ENCODE peak calls at places on chromosome 1, in five cellular contexts. V is PC-3, X is PC-9, F is GM23248, W is MM.1S. U is an unnamed sample. For H3F3A, the result is how much of the 10 kb centered on the place peaks cover.

GRCh38 chr1:47507921-47508894 is 70.4 kb downstream of the FOXD2 start:
- DNase-seq in V (peak), X (no peak), F (peak), W (no peak), U (peak)

GRCh38 chr1:247906504-247907047 is 11.2 kb downstream of the OR2W3 start:
- DNase-seq in F (peak), W (peak), X (peak), V (peak), U (peak)

GRCh38 chr1:11790880-11791715 is 14.7 kb downstream of the MTHFR start:
- DNase-seq in X (no peak), W (no peak), F (peak), V (peak), U (no peak)

GRCh38 chr1:183234660-183235476 is 48.8 kb downstream of the LAMC2 start:
- DNase-seq in V (peak), W (no peak), X (peak), F (peak), U (peak)

GRCh38 chr1:242731446-242731845 is 206.9 kb upstream of the PLD5 start:
- DNase-seq in X (no peak), F (no peak), W (no peak), V (no peak), U (no peak)

GRCh38 chr1:183279835-183280234 is 93.8 kb downstream of the LAMC2 start:
- DNase-seq in V (peak), X (peak), F (peak), W (no peak), U (no peak)

GRCh38 chr1:180358649-180359048 is 128.6 kb downstream of the LHX4 start:
- DNase-seq in X (no peak), V (no peak), F (no peak), W (no peak), U (no peak)

GRCh38 chr1:46401964-46402626 is 8.0 kb downstream of the FAAH start:
- DNase-seq in W (no peak), F (peak), V (peak), X (peak), U (peak)

GRCh38 chr1:109466440-109467300 is at the start of gene SYPL2:
- DNase-seq in V (no peak), F (peak), X (no peak), W (no peak), U (peak)

GRCh38 chr1:41305576-41306365 is 55.5 kb upstream of the FOXO6 start:
- DNase-seq in W (no peak), F (no peak), V (no peak), X (no peak), U (peak)

GRCh38 chr1:227038401-227038800 is 98.3 kb downstream of the COQ8A start:
- DNase-seq in F (peak), X (no peak), V (peak), W (no peak), U (no peak)

GRCh38 chr1:31869473-31869872 is 53.7 kb upstream of the SPOCD1 start:
- DNase-seq in X (no peak), W (no peak), V (no peak), F (no peak), U (no peak)

GRCh38 chr1:31875636-31876236 is 59.9 kb upstream of the SPOCD1 start:
- DNase-seq in X (no peak), F (no peak), W (no peak), V (no peak), U (no peak)

GRCh38 chr1:31870086-31870736 is 54.4 kb upstream of the SPOCD1 start:
- DNase-seq in V (no peak), F (no peak), X (no peak), W (no peak), U (no peak)

GRCh38 chr1:31871703-31872102 is 55.9 kb upstream of the SPOCD1 start:
- DNase-seq in W (no peak), X (no peak), V (no peak), F (no peak), U (no peak)

DNA sequence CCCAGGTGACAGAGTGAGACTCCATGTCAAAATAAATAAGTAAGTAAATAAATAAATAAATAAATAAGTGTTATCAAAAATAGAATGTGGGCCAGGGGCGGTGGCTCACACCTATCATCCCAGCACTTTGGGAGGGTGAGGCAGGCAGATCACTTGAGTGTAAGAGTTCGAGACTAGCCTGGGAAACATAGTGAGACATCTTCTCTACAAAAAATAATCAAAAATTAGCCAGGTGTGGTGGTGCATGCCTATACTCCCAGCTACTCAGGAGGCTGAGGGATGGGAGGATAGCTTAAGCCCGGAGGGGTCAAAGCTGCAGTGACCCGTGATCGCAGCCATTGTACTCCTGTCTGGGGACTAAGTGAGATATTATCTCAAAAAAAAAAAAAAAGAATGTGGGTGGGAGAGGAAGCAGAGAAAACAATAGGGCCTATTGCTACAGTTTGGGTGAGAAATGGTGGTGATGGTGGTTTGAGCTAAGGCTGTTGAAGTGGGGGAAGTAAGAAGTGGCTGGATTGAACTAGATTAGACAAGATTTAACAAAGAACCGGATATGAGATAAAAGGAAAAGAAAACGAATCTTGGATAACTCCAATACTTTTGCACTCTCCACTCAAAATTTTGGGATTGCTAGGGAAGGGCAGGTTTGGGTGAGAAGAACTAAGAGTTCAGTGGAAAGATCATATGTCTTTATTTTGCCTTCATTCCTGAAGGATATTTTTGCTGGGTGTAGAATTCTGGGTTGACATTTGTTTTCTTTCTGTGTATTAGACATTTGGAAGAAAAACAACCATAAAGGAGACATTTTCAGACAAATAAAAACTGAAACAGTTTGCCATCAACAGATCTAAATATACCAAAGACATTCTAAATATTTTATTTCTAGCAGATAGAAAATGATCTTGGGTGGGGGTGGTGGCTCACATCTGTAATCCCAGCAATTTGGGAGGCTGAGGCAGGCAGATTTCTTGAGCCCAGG is 57.1 kb upstream of the SPOCD1 start:
- DNase-seq in F (no peak), V (no peak), X (no peak), W (no peak), U (no peak)
- H2AFZ ChIP-seq in F (no peak), V (no peak), X (no peak), W (no peak), U (peak)

DNA sequence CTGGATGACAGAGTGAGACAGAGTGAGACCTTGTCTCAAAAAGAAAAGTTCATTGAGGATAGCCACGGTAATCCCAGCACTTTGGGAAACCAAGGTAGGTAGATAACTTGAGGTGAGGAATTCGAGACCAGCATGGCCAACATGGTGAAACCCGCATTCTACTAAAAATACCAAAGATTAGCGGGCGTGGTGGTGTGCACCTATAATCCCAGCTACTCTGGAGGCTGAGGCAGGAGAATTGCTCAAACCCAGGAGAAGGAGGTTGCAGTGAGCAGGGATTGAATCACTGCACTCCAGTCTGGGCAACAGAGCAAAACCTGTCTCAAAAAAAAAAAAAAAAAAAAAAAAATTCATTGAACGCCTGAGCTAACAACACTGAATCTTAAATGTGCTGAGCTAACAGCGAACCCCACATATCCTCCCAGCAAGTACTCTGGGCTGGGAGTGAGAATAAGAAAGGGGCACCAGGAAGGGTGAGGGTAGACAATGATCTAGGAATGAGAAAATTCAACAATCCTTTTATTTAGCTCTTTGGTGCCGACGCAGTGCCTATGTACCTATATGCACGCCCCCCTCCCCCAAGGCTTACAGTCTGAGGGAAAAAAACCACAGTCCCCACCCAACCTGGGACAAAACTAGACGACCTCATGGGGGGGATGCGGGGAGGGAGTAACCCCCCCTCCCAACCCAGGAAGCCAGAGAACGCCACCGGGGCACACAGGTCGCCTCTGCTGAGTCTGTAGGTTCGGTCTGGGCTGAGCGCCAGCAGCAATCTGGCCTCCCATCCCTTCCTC is 1.4 kb upstream of the CACNA1S start:
- DNase-seq in W (no peak), F (no peak), X (no peak), V (no peak), U (no peak)
- H3K4me3 ChIP-seq in W (peak), F (peak), X (peak), V (peak), U (peak)

GRCh38 chr1:63779872-63780271 is 6.1 kb downstream of the ROR1 start:
- DNase-seq in V (no peak), F (no peak), W (no peak), X (no peak), U (no peak)

GRCh38 chr1:63777965-63778880 is 4.4 kb downstream of the ROR1 start:
- DNase-seq in V (no peak), F (no peak), X (no peak), W (no peak), U (no peak)

GRCh38 chr1:63779338-63779819 is 5.6 kb downstream of the ROR1 start:
- DNase-seq in V (no peak), X (no peak), F (no peak), W (no peak), U (peak)

GRCh38 chr1:63782982-63783381 is 9.2 kb downstream of the ROR1 start:
- DNase-seq in V (no peak), W (no peak), X (no peak), F (no peak), U (peak)

GRCh38 chr1:63780541-63780940 is 6.7 kb downstream of the ROR1 start:
- DNase-seq in V (no peak), X (no peak), F (no peak), W (no peak), U (peak)
- H3F3A ChIP-seq in V (under half), X (under half), F (under half), W (under half), U (under half)

GRCh38 chr1:8092603-8093141 is 66.6 kb upstream of the ERRFI1 start:
- DNase-seq in X (no peak), F (no peak), V (no peak), W (no peak), U (no peak)
- H2AFZ ChIP-seq in X (no peak), F (no peak), V (no peak), W (no peak), U (no peak)

GRCh38 chr1:33460947-33461629 is 11.4 kb upstream of the ZSCAN20 start:
- DNase-seq in V (no peak), F (no peak), W (peak), X (no peak), U (no peak)
- H3K4me3 ChIP-seq in V (no peak), F (no peak), W (peak), X (no peak), U (no peak)

GRCh38 chr1:168653567-168653966 is 75.4 kb downstream of the DPT start:
- DNase-seq in W (no peak), X (no peak), F (peak), V (peak), U (no peak)
- H3F3A ChIP-seq in W (under half), X (under half), F (under half), V (under half), U (under half)

GRCh38 chr1:155969377-155969791 is 9.0 kb downstream of the ARHGEF2 start:
- DNase-seq in F (no peak), X (no peak), V (no peak), W (no peak), U (no peak)
- H2AFZ ChIP-seq in F (no peak), X (no peak), V (no peak), W (no peak), U (no peak)

GRCh38 chr1:8217809-8218208 is 100.1 kb upstream of the SLC45A1 start:
- DNase-seq in X (no peak), F (no peak), W (no peak), V (no peak), U (no peak)
- H3K4me3 ChIP-seq in X (no peak), F (peak), W (no peak), V (no peak), U (peak)

DNA sequence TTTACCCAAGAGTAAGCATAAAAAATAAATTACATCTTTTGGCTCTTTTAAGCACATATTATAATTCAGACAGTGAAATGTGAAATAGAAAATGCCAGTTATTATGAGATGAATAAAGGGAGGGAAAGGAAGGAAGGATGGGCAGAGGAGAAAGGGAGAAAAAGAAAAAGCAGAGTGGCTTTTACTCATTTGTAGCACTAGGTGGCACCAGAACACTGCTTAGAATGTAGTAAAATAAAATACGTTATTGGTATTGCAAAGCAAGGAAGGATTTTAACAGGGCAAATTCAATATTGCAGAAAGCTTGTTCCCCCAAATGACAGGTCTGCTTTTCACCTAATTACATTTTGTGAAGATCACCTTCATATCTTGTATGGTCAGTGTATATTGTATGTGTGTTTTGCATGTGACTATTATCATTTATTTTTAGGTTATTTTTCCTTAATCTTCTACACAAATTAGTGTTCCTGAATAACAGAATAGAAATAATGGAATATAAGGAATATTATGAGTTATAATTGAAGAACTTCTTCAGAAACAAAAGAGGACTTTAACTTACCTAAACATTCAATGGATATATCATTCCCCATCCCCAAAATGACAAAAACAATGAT is 9.1 kb upstream of the PCNX2 start:
- DNase-seq in X (no peak), V (peak), W (peak), F (peak), U (peak)
- H3F3A ChIP-seq in X (under half), V (under half), W (under half), F (under half), U (under half)

U was measured in GM23338.